ENCODE peak calls at places on chromosomes 16 and 17, in eight cellular contexts. F is GM20000, I is heart right ventricle, N is fibroblast of mammary gland, D is AG10803, E is HFF-Myc, S is endodermal cell, W is left ventricle myocardium inferior. Z is an unnamed sample.
A peak's percentile ranks its signal among the peaks of the same experiment; 100 is the strongest.

GRCh38 chr16:2486645-2487516 is 12.0 kb downstream of the TBC1D24 start:
- DNase-seq in F (peak; percentile 85), I (no peak), N (no peak), D (no peak), E (no peak), S (no peak), W (peak; percentile 56), Z (no peak)

GRCh38 chr16:30185683-30186421 is 2.5 kb downstream of the CORO1A start:
- DNase-seq in F (peak; percentile 87), I (peak; percentile 29), N (no peak), D (no peak), E (no peak), S (peak; percentile 43), W (peak; percentile 60), Z (no peak)

GRCh38 chr16:84635702-84636101 is 12.6 kb upstream of the KLHL36 start:
- DNase-seq in F (no peak), I (no peak), N (no peak), D (peak; percentile 58), E (no peak), S (no peak), W (no peak), Z (no peak)

GRCh38 chr17:80598813-80599545 is 54.3 kb downstream of the RPTOR start:
- DNase-seq in F (no peak), I (no peak), N (no peak), D (no peak), E (no peak), S (peak; percentile 41), W (no peak), Z (no peak)

GRCh38 chr17:11548398-11548797 is 49.9 kb upstream of the DNAH9 start:
- DNase-seq in F (no peak), I (no peak), N (no peak), D (no peak), E (no peak), S (no peak), W (no peak), Z (no peak)

GRCh38 chr16:83085660-83086059 is 458.9 kb downstream of the CDH13 start:
- DNase-seq in F (no peak), I (no peak), N (no peak), D (no peak), E (no peak), S (no peak), W (no peak), Z (no peak)

GRCh38 chr17:17740627-17741237 is 59.5 kb downstream of the RAI1 start:
- DNase-seq in F (no peak), I (no peak), N (no peak), D (no peak), E (no peak), S (peak; percentile 77), W (no peak), Z (no peak)

GRCh38 chr16:87507351-87508069 is 14.7 kb upstream of the ZCCHC14 start:
- DNase-seq in F (no peak), I (no peak), N (no peak), D (no peak), E (no peak), S (no peak), W (no peak), Z (no peak)

GRCh38 chr17:43767053-43767712 is 8.6 kb upstream of the SOST start:
- DNase-seq in F (no peak), I (no peak), N (no peak), D (no peak), E (no peak), S (no peak), W (no peak), Z (no peak)

DNA sequence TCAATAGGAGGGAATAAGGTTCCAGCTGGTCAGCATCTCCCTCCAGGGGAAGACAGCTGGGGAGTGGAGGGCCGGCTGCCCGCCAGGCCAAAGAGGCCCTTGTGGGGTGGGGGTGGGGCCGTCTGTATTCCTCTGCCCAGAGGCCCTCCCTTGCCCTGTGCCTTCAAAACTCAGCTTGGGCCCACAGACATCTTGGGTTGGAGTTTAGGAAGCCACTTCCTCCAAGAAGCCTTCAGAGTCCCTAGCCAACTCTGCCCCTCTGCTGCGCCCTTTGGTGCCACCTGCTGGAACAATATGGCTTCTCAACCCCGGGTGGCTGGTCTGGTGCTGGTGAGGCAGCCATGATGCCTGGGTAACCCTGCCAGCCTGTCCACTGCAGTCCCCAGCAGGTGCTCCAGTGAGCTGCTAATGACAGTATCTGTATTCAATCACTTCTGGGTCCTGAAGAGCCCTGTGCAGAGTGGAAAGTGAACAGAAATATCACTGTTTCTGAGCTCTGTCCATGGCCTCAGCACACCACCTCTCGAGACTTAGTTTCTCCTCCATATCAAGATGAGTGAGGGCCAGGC is 16.7 kb downstream of the HSD11B2 start:
- DNase-seq in F (peak; percentile 78), I (peak; percentile 33), N (peak; percentile 53), D (peak; percentile 49), E (no peak), S (peak; percentile 79), W (peak; percentile 60), Z (no peak)
- TF ChIP-seq CTCF in F (peak; percentile 57), I (peak; percentile 43), N (peak; percentile 66), D (peak; percentile 60), E (peak; percentile 74), S (peak; percentile 67), W (peak; percentile 52), Z (peak; percentile 32)

GRCh38 chr17:79024901-79025737 is 1.1 kb downstream of the C1QTNF1 start:
- DNase-seq in F (no peak), I (peak; percentile 77), N (peak; percentile 45), D (no peak), E (no peak), S (peak; percentile 48), W (peak; percentile 76), Z (no peak)

GRCh38 chr17:79023180-79023705 is 726 bp upstream of the C1QTNF1 start:
- DNase-seq in F (no peak), I (no peak), N (no peak), D (no peak), E (no peak), S (no peak), W (no peak), Z (no peak)

GRCh38 chr17:79022507-79022991 is 1.4 kb upstream of the C1QTNF1 start:
- DNase-seq in F (no peak), I (peak; percentile 69), N (no peak), D (no peak), E (no peak), S (peak; percentile 48), W (peak; percentile 81), Z (no peak)

GRCh38 chr17:79026345-79027273 is 2.6 kb downstream of the C1QTNF1 start:
- DNase-seq in F (no peak), I (no peak), N (peak; percentile 81), D (peak; percentile 78), E (peak; percentile 72), S (peak; percentile 49), W (peak; percentile 63), Z (no peak)

DNA sequence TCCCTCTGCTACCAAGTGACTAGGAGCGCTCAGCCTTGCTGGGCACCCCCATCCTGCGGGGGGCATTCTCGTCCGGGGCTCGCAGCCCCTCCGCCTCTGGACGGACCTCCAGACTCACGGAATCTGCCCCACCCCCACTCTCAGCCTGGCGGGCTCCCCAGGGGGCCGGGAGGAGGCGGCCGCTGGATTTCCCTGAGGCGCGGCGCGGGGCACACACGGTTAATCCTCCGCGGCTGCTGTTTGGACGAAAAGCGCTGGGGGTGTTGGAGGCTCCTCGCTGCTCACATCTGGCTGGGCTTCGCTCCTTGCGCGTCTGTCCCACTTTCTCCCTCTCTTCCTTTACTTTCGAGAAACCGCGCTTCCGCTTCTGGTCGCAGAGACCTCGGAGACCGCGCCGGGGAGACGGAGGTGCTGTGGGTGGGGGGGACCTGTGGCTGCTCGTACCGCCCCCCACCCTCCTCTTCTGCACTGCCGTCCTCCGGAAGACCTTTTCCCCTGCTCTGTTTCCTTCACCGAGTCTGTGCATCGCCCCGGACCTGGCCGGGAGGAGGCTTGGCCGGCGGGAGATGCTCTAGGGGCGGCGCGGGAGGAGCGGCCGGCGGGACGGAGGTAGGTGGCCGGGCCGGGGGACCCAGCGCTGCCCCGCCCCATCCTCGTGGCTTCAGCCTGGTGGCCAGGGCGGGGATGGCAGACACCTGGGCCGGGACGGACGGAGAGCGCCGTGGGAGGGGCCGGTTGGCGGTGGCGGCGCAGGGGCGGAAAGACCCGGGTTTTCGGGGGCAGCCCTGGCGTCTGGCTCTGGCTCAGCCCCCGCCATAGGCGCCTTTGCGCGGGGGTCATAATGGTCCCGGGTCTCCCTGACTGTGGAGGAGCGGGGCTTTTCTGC is at the start of gene C1QTNF1:
- DNase-seq in F (peak; percentile 70), I (peak; percentile 72), N (peak; percentile 52), D (no peak), E (no peak), S (peak; percentile 92), W (peak; percentile 69), Z (peak; percentile 56)
- TF ChIP-seq CTCF in F (no peak), I (peak; percentile 40), N (no peak), D (no peak), E (peak; percentile 2), S (peak; percentile 74), W (peak; percentile 64), Z (peak; percentile 66)

GRCh38 chr16:548586-548985 is 11.6 kb upstream of the PRR35 start:
- DNase-seq in F (no peak), I (no peak), N (no peak), D (no peak), E (no peak), S (no peak), W (no peak), Z (no peak)

GRCh38 chr16:540645-541340 is 13.3 kb downstream of the CAPN15 start:
- DNase-seq in F (no peak), I (no peak), N (no peak), D (no peak), E (no peak), S (no peak), W (no peak), Z (no peak)

GRCh38 chr16:543301-544164 is 16.0 kb downstream of the CAPN15 start:
- DNase-seq in F (no peak), I (no peak), N (no peak), D (no peak), E (no peak), S (no peak), W (no peak), Z (no peak)

GRCh38 chr16:546909-547770 is 13.1 kb upstream of the PRR35 start:
- DNase-seq in F (peak; percentile 87), I (peak; percentile 54), N (peak; percentile 63), D (peak; percentile 58), E (no peak), S (peak; percentile 87), W (peak; percentile 68), Z (no peak)

GRCh38 chr16:544517-544916 is 15.7 kb upstream of the PRR35 start:
- DNase-seq in F (no peak), I (no peak), N (no peak), D (no peak), E (no peak), S (no peak), W (no peak), Z (no peak)
- TF ChIP-seq CTCF in F (no peak), I (no peak), N (no peak), D (no peak), E (no peak), S (no peak), W (no peak), Z (no peak)

DNA sequence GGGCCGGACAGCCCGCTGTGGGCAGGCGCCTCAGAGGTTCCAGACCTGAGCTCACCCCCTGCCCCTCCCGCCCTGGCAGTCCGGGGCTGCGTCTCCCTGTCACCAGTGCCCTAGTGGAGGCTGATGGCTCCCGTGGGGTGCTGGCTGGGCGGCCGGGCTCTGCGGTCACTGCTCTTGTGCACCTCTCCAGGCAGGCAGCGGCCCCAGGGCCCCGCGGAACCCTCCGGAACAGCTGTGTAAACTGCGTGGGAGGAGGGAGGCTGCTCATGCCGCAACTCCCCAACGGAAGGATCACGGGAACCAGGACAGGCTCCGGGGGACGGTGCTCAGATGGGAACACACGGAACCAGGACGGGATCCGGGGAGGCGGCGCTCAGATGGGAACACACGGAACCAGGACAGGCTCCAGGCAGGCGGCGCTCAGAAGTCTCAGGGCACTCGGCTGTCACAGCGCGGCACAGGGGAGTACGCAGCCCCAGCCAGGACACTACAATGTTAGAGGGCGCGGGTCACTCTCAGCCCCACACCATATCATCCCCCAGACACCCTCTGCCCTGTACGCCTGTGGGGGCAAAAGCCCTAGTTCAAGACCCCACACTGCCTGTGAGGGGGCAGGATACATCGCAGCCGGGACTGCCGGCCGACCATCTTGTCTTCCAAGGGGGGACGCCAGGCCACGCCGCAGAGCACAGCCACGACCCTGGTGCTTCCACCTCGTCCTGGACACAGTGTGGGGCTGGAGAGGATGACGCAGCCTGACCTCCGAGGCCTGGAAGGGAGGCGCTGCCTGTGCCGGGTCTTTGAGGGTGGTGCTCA is 74.0 kb upstream of the GNG13 start:
- DNase-seq in F (no peak), I (no peak), N (no peak), D (no peak), E (no peak), S (no peak), W (peak; percentile 5), Z (no peak)
- TF ChIP-seq CTCF in F (no peak), I (no peak), N (no peak), D (no peak), E (no peak), S (no peak), W (no peak), Z (no peak)

Z was measured in progenitor cell of endocrine pancreas.